ENCODE peak calls at places on chromosomes 7 and 10, in seven cellular contexts. F, V, C, O, D, T and R are unnamed samples.
A peak's percentile ranks its signal among the peaks of the same experiment; 100 is the strongest.

GRCh38 chr10:110498087-110498981 is 627 bp downstream of the DUSP5 start:
- DNase-seq in F (peak; percentile 29), V (peak; percentile 51), C (peak; percentile 71), O (no peak), D (peak; percentile 52), T (peak; percentile 58), R (peak; percentile 83)

GRCh38 chr7:130369110-130369711 is 11.1 kb upstream of the CPA1 start:
- DNase-seq in F (no peak), V (no peak), C (peak; percentile 71), O (no peak), D (no peak), T (no peak), R (no peak)

GRCh38 chr10:80755893-80756292 is 218.2 kb downstream of the SH2D4B start:
- DNase-seq in F (no peak), V (no peak), C (no peak), O (no peak), D (no peak), T (no peak), R (no peak)

GRCh38 chr10:76649271-76649670 is 988.3 kb downstream of the KCNMA1 start:
- DNase-seq in F (no peak), V (no peak), C (no peak), O (no peak), D (no peak), T (peak; percentile 28), R (no peak)

GRCh38 chr7:95482398-95482797 is 3.3 kb upstream of the ASB4 start:
- DNase-seq in F (no peak), V (no peak), C (peak; percentile 57), O (no peak), D (no peak), T (no peak), R (no peak)

GRCh38 chr10:79155301-79156081 is 86.7 kb downstream of the ZMIZ1 start:
- DNase-seq in F (no peak), V (no peak), C (peak; percentile 64), O (peak; percentile 93), D (no peak), T (no peak), R (peak; percentile 76)

GRCh38 chr10:1247598-1248261 is 191.5 kb downstream of the WDR37 start:
- DNase-seq in F (no peak), V (no peak), C (no peak), O (no peak), D (no peak), T (no peak), R (peak; percentile 17)

GRCh38 chr10:81903472-81903871 is 28.5 kb downstream of the NRG3 start:
- DNase-seq in F (no peak), V (no peak), C (no peak), O (no peak), D (no peak), T (no peak), R (no peak)

GRCh38 chr10:89683911-89684310 is 17.5 kb upstream of the KIF20B start:
- DNase-seq in F (no peak), V (no peak), C (no peak), O (no peak), D (no peak), T (no peak), R (no peak)

GRCh38 chr7:130356121-130356759 is 11.6 kb downstream of the CPA5 start:
- DNase-seq in F (peak; percentile 95), V (no peak), C (peak; percentile 67), O (peak; percentile 97), D (peak; percentile 50), T (peak; percentile 88), R (peak; percentile 53)

GRCh38 chr7:129258649-129259389 is 34.0 kb downstream of the AHCYL2 start:
- DNase-seq in F (no peak), V (no peak), C (no peak), O (no peak), D (no peak), T (peak; percentile 98), R (no peak)

GRCh38 chr7:22430457-22430856 is 69.5 kb downstream of the STEAP1B start:
- DNase-seq in F (peak; percentile 97), V (no peak), C (no peak), O (peak; percentile 20), D (no peak), T (no peak), R (no peak)

GRCh38 chr7:66050990-66051424 is 24.6 kb upstream of the ASL start:
- DNase-seq in F (peak; percentile 95), V (peak; percentile 49), C (peak; percentile 82), O (peak; percentile 75), D (no peak), T (no peak), R (no peak)

GRCh38 chr7:47771301-47771989 is 176.8 kb downstream of the PKD1L1 start:
- DNase-seq in F (no peak), V (no peak), C (no peak), O (no peak), D (no peak), T (no peak), R (peak; percentile 61)

GRCh38 chr10:18474111-18474455 is 177.3 kb downstream of the NSUN6 start:
- DNase-seq in F (no peak), V (no peak), C (no peak), O (no peak), D (no peak), T (no peak), R (no peak)

GRCh38 chr7:24475573-24475972 is 97.7 kb upstream of the PALS2 start:
- DNase-seq in F (no peak), V (no peak), C (no peak), O (no peak), D (no peak), T (peak; percentile 68), R (no peak)

GRCh38 chr7:24472093-24472492 is 101.2 kb upstream of the PALS2 start:
- DNase-seq in F (peak; percentile 27), V (no peak), C (no peak), O (peak; percentile 44), D (no peak), T (no peak), R (no peak)

GRCh38 chr7:24477376-24477775 is 95.9 kb upstream of the PALS2 start:
- DNase-seq in F (no peak), V (no peak), C (no peak), O (no peak), D (no peak), T (no peak), R (no peak)

GRCh38 chr7:24477807-24478655 is 95.2 kb upstream of the PALS2 start:
- DNase-seq in F (peak; percentile 3), V (no peak), C (no peak), O (peak; percentile 76), D (no peak), T (peak; percentile 85), R (peak; percentile 27)

DNA sequence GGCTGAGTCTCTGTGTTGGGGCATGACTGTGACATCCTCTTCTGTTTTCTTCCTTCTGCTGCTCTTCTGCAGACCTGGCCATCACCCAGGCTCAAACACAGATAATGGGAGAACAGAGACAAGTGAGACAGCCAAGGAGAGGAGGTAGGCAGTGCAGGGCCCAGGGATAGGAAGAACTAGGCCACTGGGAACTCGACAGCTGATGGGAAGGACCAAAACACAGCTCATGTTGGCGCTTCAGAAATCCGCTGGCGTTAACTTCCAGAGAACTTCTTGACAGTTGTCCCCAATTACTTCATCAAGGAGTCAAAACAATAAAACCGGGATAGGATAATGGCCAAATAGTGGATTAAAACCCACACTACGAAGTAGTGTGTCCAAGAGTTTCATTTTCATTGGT is 97.0 kb upstream of the PALS2 start:
- DNase-seq in F (no peak), V (no peak), C (no peak), O (no peak), D (no peak), T (no peak), R (no peak)
- H3K4me1 ChIP-seq in F (no peaks in the 10 kb centered on the region), V (peaks cover 18% of the 10 kb centered on the region), C (no peaks in the 10 kb centered on the region), O (peaks cover 16% of the 10 kb centered on the region), D (no peaks in the 10 kb centered on the region), T (peaks cover 36% of the 10 kb centered on the region), R (no peaks in the 10 kb centered on the region)

GRCh38 chr10:101226888-101227736 is 2.2 kb downstream of the LBX1 start:
- DNase-seq in F (no peak), V (no peak), C (no peak), O (no peak), D (no peak), T (peak; percentile 55), R (peak; percentile 60)

GRCh38 chr10:101224910-101225823 is 4.1 kb downstream of the LBX1 start:
- DNase-seq in F (no peak), V (no peak), C (no peak), O (no peak), D (no peak), T (peak; percentile 71), R (no peak)

GRCh38 chr10:101227765-101228681 is 1.2 kb downstream of the LBX1 start:
- DNase-seq in F (peak; percentile 34), V (no peak), C (no peak), O (no peak), D (no peak), T (peak; percentile 62), R (no peak)

GRCh38 chr10:101225846-101226361 is 3.4 kb downstream of the LBX1 start:
- DNase-seq in F (no peak), V (no peak), C (no peak), O (no peak), D (no peak), T (peak; percentile 22), R (no peak)

GRCh38 chr10:101226506-101226887 is 2.8 kb downstream of the LBX1 start:
- DNase-seq in F (no peak), V (no peak), C (no peak), O (no peak), D (no peak), T (peak; percentile 29), R (no peak)
- H3K27me3 ChIP-seq in F (peaks cover 69% of the 10 kb centered on the region), V (peaks cover 100% of the 10 kb centered on the region), C (peaks cover 99% of the 10 kb centered on the region), O (peaks cover 99% of the 10 kb centered on the region), D (peaks cover 100% of the 10 kb centered on the region), T (peaks cover 100% of the 10 kb centered on the region), R (no peaks in the 10 kb centered on the region)

DNA sequence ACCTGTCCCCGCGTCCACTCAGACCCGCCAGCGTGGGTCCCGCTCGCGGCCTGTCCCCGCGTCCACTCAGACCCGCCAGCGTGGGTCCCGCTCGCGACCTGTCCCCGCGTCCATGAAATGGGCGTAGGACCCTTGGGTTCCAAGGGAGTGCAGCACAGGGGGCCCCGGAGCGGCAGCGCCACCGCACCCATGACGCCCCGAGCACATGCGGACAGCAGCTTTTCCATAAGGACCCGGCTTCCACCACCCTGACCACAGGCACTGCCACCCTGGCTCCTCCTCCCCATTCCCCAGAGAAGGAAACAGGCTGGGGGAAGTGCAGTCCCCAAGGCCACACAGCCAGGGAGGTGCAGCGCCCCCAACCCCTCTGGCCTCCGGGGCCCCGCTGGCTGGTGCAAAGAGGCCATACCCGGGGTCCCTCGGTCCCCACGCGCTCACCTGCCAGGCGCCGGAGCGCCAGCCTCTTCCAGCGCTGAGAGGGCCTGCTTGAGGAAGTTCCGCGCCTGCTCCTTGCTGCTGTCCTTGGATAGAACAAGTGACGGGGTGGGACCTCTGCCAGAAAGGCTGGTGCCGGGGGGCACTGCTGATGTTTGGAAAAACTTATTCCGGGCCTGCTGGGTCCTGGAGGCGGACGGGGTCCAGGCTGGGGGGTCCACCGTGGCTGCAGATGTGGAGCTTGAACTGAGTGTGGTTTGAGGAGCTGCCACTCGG is 14.9 kb downstream of the MICALL2 start:
- DNase-seq in F (no peak), V (no peak), C (peak; percentile 86), O (no peak), D (no peak), T (no peak), R (no peak)
- H3K4me3 ChIP-seq in F (no peak overlapping the region), V (no peak overlapping the region), C (no peak overlapping the region), O (no peak overlapping the region), D (no peak overlapping the region), T (no peak overlapping the region), R (no peak overlapping the region)

DNA sequence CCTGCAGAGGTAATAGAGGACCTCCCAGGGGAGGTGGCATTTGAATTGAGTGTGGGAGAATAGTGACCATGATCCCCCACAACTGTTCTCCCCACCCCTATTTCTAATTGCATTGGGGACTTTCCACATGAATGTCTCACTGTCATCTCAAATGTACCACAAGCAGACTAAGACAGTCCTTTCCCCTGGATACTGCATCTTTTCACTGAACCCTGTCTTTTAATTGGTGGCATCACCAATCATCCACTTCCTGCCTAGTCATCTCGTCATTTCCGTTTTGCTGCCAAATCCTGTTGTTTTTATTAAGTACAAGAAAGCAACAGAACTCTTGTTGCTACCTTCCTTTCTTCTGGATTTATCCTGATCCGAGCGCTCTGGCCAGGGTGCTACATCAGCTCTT is 120.3 kb downstream of the NRP1 start:
- DNase-seq in F (no peak), V (no peak), C (no peak), O (no peak), D (no peak), T (no peak), R (no peak)
- H3K4me1 ChIP-seq in F (peaks cover 30% of the 10 kb centered on the region), V (peaks cover 13% of the 10 kb centered on the region), C (peaks cover 3% of the 10 kb centered on the region), O (peaks cover 46% of the 10 kb centered on the region), D (no peaks in the 10 kb centered on the region), T (no peaks in the 10 kb centered on the region), R (peaks cover 8% of the 10 kb centered on the region)